ENCODE peak calls at places on chromosomes 16 and 17, in ten cellular contexts. D is Panc1, B is K562, A is pancreas, E is body of pancreas, Q is HCT116, U is right lobe of liver, K is IMR-90, L is upper lobe of left lung, Z is heart left ventricle. S is an unnamed sample.
A peak's percentile ranks its signal among the peaks of the same experiment; 100 is the strongest.

GRCh38 chr17:42065201-42065600 is 14.8 kb upstream of the C17orf113 start:
- ATAC-seq in D (no peak), A (no peak), K (no peak), E (no peak), B (no peak), U (no peak), Z (no peak), L (no peak), Q (no peak), S (no peak)

GRCh38 chr17:5254903-5255521 is 20.4 kb upstream of the SCIMP start:
- ATAC-seq in U (no peak), Q (no peak), E (no peak), B (no peak), A (no peak), K (no peak), L (no peak), Z (peak; percentile 52), D (no peak), S (no peak)

GRCh38 chr16:65769776-65770438 is 596.6 kb upstream of the CDH5 start:
- ATAC-seq in Z (no peak), D (no peak), Q (no peak), K (no peak), E (no peak), U (no peak), B (peak; percentile 78), A (no peak), L (no peak), S (no peak)

GRCh38 chr16:46607529-46607928 is 13.7 kb downstream of the SHCBP1 start:
- ATAC-seq in L (peak; percentile 55), A (no peak), B (peak; percentile 56), Q (peak; percentile 53), Z (no peak), E (no peak), K (peak; percentile 88), D (no peak), U (peak; percentile 50), S (no peak)

GRCh38 chr17:60959696-60960095 is 282.0 kb downstream of the BCAS3 start:
- ATAC-seq in U (no peak), E (no peak), Q (no peak), D (no peak), A (no peak), L (no peak), K (peak; percentile 17), B (no peak), Z (no peak), S (no peak)

GRCh38 chr17:80599546-80600305 is 55.1 kb downstream of the RPTOR start:
- ATAC-seq in B (peak; percentile 73), Q (peak; percentile 58), E (peak; percentile 35), D (no peak), L (peak; percentile 85), Z (peak; percentile 13), A (no peak), K (no peak), U (peak; percentile 68), S (no peak)

GRCh38 chr17:77734371-77735050 is 224.0 kb upstream of the TNRC6C start:
- ATAC-seq in K (peak; percentile 64), B (no peak), A (peak; percentile 40), U (peak; percentile 43), L (peak; percentile 80), Q (peak; percentile 40), E (peak; percentile 52), D (no peak), Z (peak; percentile 84), S (peak; percentile 90)

GRCh38 chr17:38325221-38325851 is 18.4 kb downstream of the GPR179 start:
- ATAC-seq in D (no peak), Q (no peak), Z (no peak), K (peak; percentile 5), E (no peak), U (no peak), B (peak; percentile 68), L (no peak), A (no peak), S (no peak)

GRCh38 chr17:74998783-74999182 is 11.4 kb downstream of the CDR2L start:
- ATAC-seq in A (no peak), Q (no peak), K (no peak), L (no peak), B (peak; percentile 31), U (peak; percentile 11), E (no peak), D (no peak), Z (peak; percentile 91), S (no peak)

GRCh38 chr17:75765981-75766380 is 989 bp upstream of the GALK1 start:
- ATAC-seq in E (no peak), K (no peak), U (no peak), L (no peak), D (no peak), B (no peak), Q (no peak), A (no peak), Z (no peak), S (no peak)

GRCh38 chr16:81778861-81779539 is at the start of gene PLCG2:
- ATAC-seq in E (peak; percentile 88), D (peak; percentile 96), Q (peak; percentile 93), Z (peak; percentile 88), B (peak; percentile 99), U (peak; percentile 95), K (peak; percentile 91), L (peak; percentile 96), A (peak; percentile 95), S (peak; percentile 85)

GRCh38 chr16:11045441-11045840 is 101.1 kb downstream of the CLEC16A start:
- ATAC-seq in E (no peak), B (no peak), Q (no peak), D (no peak), A (no peak), U (no peak), Z (no peak), L (no peak), K (no peak), S (no peak)

GRCh38 chr17:75970011-75970523 is 8.9 kb downstream of the ACOX1 start:
- ATAC-seq in K (no peak), U (peak; percentile 34), Q (no peak), L (peak; percentile 32), E (no peak), Z (peak; percentile 37), B (peak; percentile 86), A (peak; percentile 46), D (no peak), S (no peak)

GRCh38 chr17:38563362-38564253 is 42.1 kb downstream of the SRCIN1 start:
- ATAC-seq in Z (no peak), B (no peak), K (no peak), L (no peak), U (no peak), Q (no peak), E (no peak), D (no peak), A (no peak), S (no peak)

DNA sequence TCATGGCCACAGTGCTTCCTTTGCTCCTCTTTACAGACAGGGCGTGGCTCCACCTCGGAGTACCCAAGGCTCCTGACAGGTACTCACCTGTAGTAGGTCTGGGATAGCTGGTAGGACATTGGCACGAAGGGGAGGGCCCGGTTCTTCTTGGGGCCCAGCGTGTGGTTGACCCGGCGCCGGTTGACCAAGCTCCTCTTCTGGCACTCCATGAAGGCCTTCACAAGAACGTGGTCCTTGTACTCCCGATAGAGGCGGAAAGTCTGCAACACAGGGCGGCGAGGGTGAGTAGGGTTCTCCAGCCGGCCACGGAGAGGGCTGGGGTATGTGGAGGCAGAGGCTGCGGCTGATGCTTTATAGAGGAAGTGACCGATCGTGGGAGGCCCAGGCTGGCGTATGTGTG is 69.7 kb downstream of the IL21R start:
- ATAC-seq in K (no peak), L (no peak), Q (no peak), B (no peak), E (no peak), Z (no peak), U (no peak), A (no peak), D (no peak), S (no peak)
- H3K36me3 ChIP-seq in K (peaks cover 87% of the 10 kb centered on the region), L (peaks cover 100% of the 10 kb centered on the region), Q (peaks cover 50% of the 10 kb centered on the region), B (peaks cover 94% of the 10 kb centered on the region), E (peaks cover 31% of the 10 kb centered on the region), Z (peaks cover 51% of the 10 kb centered on the region), U (peaks cover 44% of the 10 kb centered on the region), A (peaks cover 66% of the 10 kb centered on the region), D (peaks cover 18% of the 10 kb centered on the region), S (peaks cover 100% of the 10 kb centered on the region)

DNA sequence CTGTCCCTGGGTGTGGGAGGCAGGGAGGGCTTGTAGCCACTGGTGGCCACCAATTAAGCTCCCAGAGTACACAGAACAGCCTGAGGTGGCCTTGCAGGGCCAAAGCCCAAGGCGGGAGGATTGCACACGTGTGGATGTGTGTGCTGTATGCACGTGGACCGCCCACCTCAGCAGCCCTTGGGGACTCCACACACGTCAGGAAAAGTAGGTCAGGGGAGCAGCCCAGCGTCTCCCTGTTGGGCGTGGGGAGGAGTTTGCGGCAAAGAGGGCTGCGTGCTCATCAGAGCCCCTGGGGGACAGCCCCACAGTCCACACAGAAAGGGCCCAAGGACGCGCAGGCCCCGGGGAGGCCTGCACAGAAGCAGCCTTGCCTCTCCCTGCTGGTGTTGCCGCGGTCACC is 19.6 kb downstream of the SBK1 start:
- ATAC-seq in Q (no peak), U (no peak), K (no peak), A (no peak), L (no peak), B (no peak), E (no peak), D (peak; percentile 46), Z (no peak), S (no peak)
- H3K27ac ChIP-seq in Q (no peak overlapping the region), U (no peak overlapping the region), K (no peak overlapping the region), A (no peak overlapping the region), L (no peak overlapping the region), B (no peak overlapping the region), E (no peak overlapping the region), D (no peak overlapping the region), Z (no peak overlapping the region), S (no peak overlapping the region)

GRCh38 chr16:4344659-4345438 is 6.3 kb downstream of the PAM16 start:
- ATAC-seq in B (no peak), L (no peak), U (peak; percentile 22), E (peak; percentile 19), D (peak; percentile 71), K (no peak), A (peak; percentile 17), Z (no peak), Q (peak; percentile 41), S (no peak)

GRCh38 chr16:4347765-4348509 is 3.2 kb downstream of the PAM16 start:
- ATAC-seq in Z (no peak), E (no peak), A (no peak), U (peak; percentile 25), D (no peak), Q (no peak), L (no peak), K (no peak), B (peak; percentile 63), S (no peak)

GRCh38 chr16:4346205-4346781 is 4.8 kb downstream of the PAM16 start:
- ATAC-seq in A (no peak), Z (no peak), K (no peak), D (no peak), B (no peak), U (no peak), L (no peak), E (no peak), Q (no peak), S (no peak)

GRCh38 chr16:4345439-4346204 is 5.5 kb downstream of the PAM16 start:
- ATAC-seq in K (no peak), L (peak; percentile 24), U (peak; percentile 74), A (peak; percentile 72), D (peak; percentile 31), E (peak; percentile 75), B (no peak), Z (no peak), Q (peak; percentile 5), S (no peak)

GRCh38 chr16:4347010-4347409 is 4.1 kb downstream of the PAM16 start:
- ATAC-seq in U (peak; percentile 6), D (no peak), E (no peak), B (no peak), A (no peak), L (no peak), Z (no peak), Q (no peak), K (no peak), S (peak; percentile 30)
- H3K4me1 ChIP-seq in U (peaks cover 60% of the 10 kb centered on the region), D (peaks cover 51% of the 10 kb centered on the region), E (peaks cover 56% of the 10 kb centered on the region), B (peaks cover 22% of the 10 kb centered on the region), A (peaks cover 34% of the 10 kb centered on the region), L (peaks cover 71% of the 10 kb centered on the region), Z (peaks cover 17% of the 10 kb centered on the region), Q (peaks cover 7% of the 10 kb centered on the region), K (peaks cover 9% of the 10 kb centered on the region), S (peaks cover 61% of the 10 kb centered on the region)

GRCh38 chr16:89544713-89545043 is 15.8 kb upstream of the RPL13 start:
- ATAC-seq in D (no peak), U (no peak), K (no peak), E (no peak), A (no peak), L (no peak), B (no peak), Q (no peak), Z (no peak), S (no peak)
- H3K36me3 ChIP-seq in D (peaks cover 3% of the 10 kb centered on the region), U (peaks cover 10% of the 10 kb centered on the region), K (peaks cover 59% of the 10 kb centered on the region), E (no peaks in the 10 kb centered on the region), A (no peaks in the 10 kb centered on the region), L (peaks cover 80% of the 10 kb centered on the region), B (peaks cover 77% of the 10 kb centered on the region), Q (peaks cover 29% of the 10 kb centered on the region), Z (peaks cover 31% of the 10 kb centered on the region), S (no peaks in the 10 kb centered on the region)

S was measured in gastroesophageal sphincter.